ENCODE peak calls at places on chromosome 10, in nine cellular contexts. One of them, this sample, is unnamed.

GRCh38 chr10:95097805-95098204 is 28.5 kb upstream of the CYP2C8 start:
- DNase-seq in activated gamma-delta T cell treated with Interleukin-2 at 50 U/mL for 16 hours: no peak
- DNase-seq in HT-29: peak
- DNase-seq in tibial artery: no peak
- DNase-seq in AG09309: no peak
- DNase-seq in left ventricle myocardium superior: no peak
- DNase-seq in central memory CD4-positive, alpha-beta T cell: no peak
- DNase-seq in GOT3: no peak
- DNase-seq in NCI-H2081: no peak
- DNase-seq in this sample: no peak

GRCh38 chr10:133258818-133259602 is 17.7 kb downstream of the ADAM8 start:
- DNase-seq in AG09309: peak
- DNase-seq in left ventricle myocardium superior: peak
- DNase-seq in tibial artery: peak
- DNase-seq in NCI-H2081: no peak
- DNase-seq in HT-29: peak
- DNase-seq in GOT3: peak
- DNase-seq in central memory CD4-positive, alpha-beta T cell: peak
- DNase-seq in activated gamma-delta T cell treated with Interleukin-2 at 50 U/mL for 16 hours: peak
- DNase-seq in this sample: no peak

GRCh38 chr10:36266923-36267322 is 624.8 kb upstream of the FZD8 start:
- DNase-seq in left ventricle myocardium superior: no peak
- DNase-seq in tibial artery: no peak
- DNase-seq in central memory CD4-positive, alpha-beta T cell: no peak
- DNase-seq in GOT3: no peak
- DNase-seq in NCI-H2081: no peak
- DNase-seq in HT-29: no peak
- DNase-seq in activated gamma-delta T cell treated with Interleukin-2 at 50 U/mL for 16 hours: no peak
- DNase-seq in AG09309: no peak
- DNase-seq in this sample: no peak

GRCh38 chr10:5557040-5557721 is 32.4 kb downstream of the CALML3 start:
- DNase-seq in HT-29: no peak
- DNase-seq in left ventricle myocardium superior: no peak
- DNase-seq in AG09309: no peak
- DNase-seq in tibial artery: no peak
- DNase-seq in GOT3: no peak
- DNase-seq in NCI-H2081: no peak
- DNase-seq in activated gamma-delta T cell treated with Interleukin-2 at 50 U/mL for 16 hours: no peak
- DNase-seq in central memory CD4-positive, alpha-beta T cell: no peak
- DNase-seq in this sample: no peak

GRCh38 chr10:79066460-79067240 is 2.1 kb upstream of the ZMIZ1 start:
- DNase-seq in HT-29: peak
- DNase-seq in left ventricle myocardium superior: peak
- DNase-seq in tibial artery: no peak
- DNase-seq in central memory CD4-positive, alpha-beta T cell: no peak
- DNase-seq in AG09309: no peak
- DNase-seq in activated gamma-delta T cell treated with Interleukin-2 at 50 U/mL for 16 hours: no peak
- DNase-seq in GOT3: peak
- DNase-seq in NCI-H2081: peak
- DNase-seq in this sample: peak

GRCh38 chr10:118793545-118793944 is 38.8 kb upstream of the CACUL1 start:
- DNase-seq in left ventricle myocardium superior: no peak
- DNase-seq in HT-29: no peak
- DNase-seq in tibial artery: peak
- DNase-seq in activated gamma-delta T cell treated with Interleukin-2 at 50 U/mL for 16 hours: no peak
- DNase-seq in AG09309: no peak
- DNase-seq in central memory CD4-positive, alpha-beta T cell: no peak
- DNase-seq in NCI-H2081: no peak
- DNase-seq in GOT3: no peak
- DNase-seq in this sample: no peak

GRCh38 chr10:84590794-84591193 is 262.4 kb downstream of the CCSER2 start:
- DNase-seq in central memory CD4-positive, alpha-beta T cell: no peak
- DNase-seq in AG09309: no peak
- DNase-seq in GOT3: no peak
- DNase-seq in NCI-H2081: peak
- DNase-seq in HT-29: no peak
- DNase-seq in tibial artery: no peak
- DNase-seq in left ventricle myocardium superior: peak
- DNase-seq in activated gamma-delta T cell treated with Interleukin-2 at 50 U/mL for 16 hours: no peak
- DNase-seq in this sample: no peak

GRCh38 chr10:28072573-28072972 is 73.7 kb upstream of the ODAD2 start:
- DNase-seq in left ventricle myocardium superior: no peak
- DNase-seq in central memory CD4-positive, alpha-beta T cell: no peak
- DNase-seq in tibial artery: no peak
- DNase-seq in HT-29: no peak
- DNase-seq in activated gamma-delta T cell treated with Interleukin-2 at 50 U/mL for 16 hours: no peak
- DNase-seq in GOT3: no peak
- DNase-seq in NCI-H2081: no peak
- DNase-seq in AG09309: no peak
- DNase-seq in this sample: no peak

GRCh38 chr10:106424076-106424475 is 740.4 kb downstream of the SORCS1 start:
- DNase-seq in tibial artery: no peak
- DNase-seq in GOT3: no peak
- DNase-seq in activated gamma-delta T cell treated with Interleukin-2 at 50 U/mL for 16 hours: no peak
- DNase-seq in AG09309: no peak
- DNase-seq in central memory CD4-positive, alpha-beta T cell: no peak
- DNase-seq in left ventricle myocardium superior: no peak
- DNase-seq in NCI-H2081: no peak
- DNase-seq in HT-29: no peak
- DNase-seq in this sample: no peak

GRCh38 chr10:114328876-114329275 is 75.4 kb downstream of the AFAP1L2 start:
- DNase-seq in left ventricle myocardium superior: peak
- DNase-seq in central memory CD4-positive, alpha-beta T cell: no peak
- DNase-seq in HT-29: no peak
- DNase-seq in AG09309: no peak
- DNase-seq in NCI-H2081: no peak
- DNase-seq in tibial artery: no peak
- DNase-seq in GOT3: no peak
- DNase-seq in activated gamma-delta T cell treated with Interleukin-2 at 50 U/mL for 16 hours: no peak
- DNase-seq in this sample: no peak

GRCh38 chr10:26579256-26580063 is 118.0 kb upstream of the PDSS1 start:
- DNase-seq in HT-29: no peak
- DNase-seq in left ventricle myocardium superior: no peak
- DNase-seq in GOT3: no peak
- DNase-seq in central memory CD4-positive, alpha-beta T cell: no peak
- DNase-seq in NCI-H2081: no peak
- DNase-seq in activated gamma-delta T cell treated with Interleukin-2 at 50 U/mL for 16 hours: no peak
- DNase-seq in tibial artery: no peak
- DNase-seq in AG09309: no peak
- DNase-seq in this sample: no peak

This sample was measured in GM13977.